ENCODE peak calls at places on chromosomes 16 and 17, in ten cellular contexts. N, F, Q, B, C, D, V, J, A and U are unnamed samples.

GRCh38 chr16:71432906-71433305 is 8.9 kb downstream of the TLE7 start:
- DNase-seq in N (no peak), F (no peak), Q (no peak), B (no peak), C (no peak), D (no peak), V (no peak), J (no peak), A (peak), U (no peak)

GRCh38 chr17:4708436-4708835 is 2.0 kb upstream of the ARRB2 start:
- DNase-seq in N (peak), F (no peak), Q (no peak), B (peak), C (peak), D (peak), V (no peak), J (no peak), A (no peak), U (no peak)

GRCh38 chr17:19756551-19756950 is 8.5 kb upstream of the ALDH3A1 start:
- DNase-seq in N (no peak), F (no peak), Q (no peak), B (no peak), C (no peak), D (no peak), V (no peak), J (no peak), A (peak), U (no peak)

GRCh38 chr17:73343168-73343634 is 31.4 kb upstream of the CDC42EP4 start:
- DNase-seq in N (no peak), F (peak), Q (peak), B (no peak), C (no peak), D (no peak), V (peak), J (peak), A (no peak), U (peak)

GRCh38 chr17:79738643-79739042 is 7.9 kb downstream of the ENPP7 start:
- DNase-seq in N (no peak), F (no peak), Q (no peak), B (no peak), C (no peak), D (no peak), V (no peak), J (no peak), A (no peak), U (no peak)

GRCh38 chr17:63519972-63520882 is 2.9 kb upstream of the KCNH6 start:
- DNase-seq in N (no peak), F (no peak), Q (no peak), B (no peak), C (peak), D (no peak), V (no peak), J (no peak), A (no peak), U (peak)

GRCh38 chr16:15952265-15952711 is 2.9 kb downstream of the ABCC1 start:
- DNase-seq in N (no peak), F (no peak), Q (no peak), B (no peak), C (no peak), D (no peak), V (no peak), J (no peak), A (no peak), U (no peak)

GRCh38 chr16:14132696-14133048 is 61.6 kb downstream of the MRTFB start:
- DNase-seq in N (no peak), F (no peak), Q (no peak), B (no peak), C (no peak), D (no peak), V (peak), J (no peak), A (no peak), U (no peak)

GRCh38 chr16:66750279-66751134 is 902 bp downstream of the DYNC1LI2 start:
- DNase-seq in N (peak), F (no peak), Q (no peak), B (no peak), C (no peak), D (no peak), V (no peak), J (no peak), A (no peak), U (no peak)

GRCh38 chr16:66927012-66927436 is 1.7 kb upstream of the RRAD start:
- DNase-seq in N (peak), F (peak), Q (peak), B (no peak), C (no peak), D (no peak), V (peak), J (no peak), A (no peak), U (no peak)

GRCh38 chr17:57553525-57553924 is 191.6 kb downstream of the CCDC182 start:
- DNase-seq in N (no peak), F (peak), Q (no peak), B (no peak), C (no peak), D (no peak), V (peak), J (no peak), A (no peak), U (no peak)

GRCh38 chr16:88687254-88687576 is 908 bp upstream of the SNAI3 start:
- DNase-seq in N (no peak), F (no peak), Q (no peak), B (no peak), C (no peak), D (no peak), V (no peak), J (no peak), A (peak), U (no peak)

GRCh38 chr17:50129946-50130777 is at the start of gene SAMD14:
- DNase-seq in N (no peak), F (no peak), Q (no peak), B (peak), C (peak), D (peak), V (no peak), J (no peak), A (no peak), U (no peak)

GRCh38 chr17:51650202-51650601 is 389.9 kb downstream of the UTP18 start:
- DNase-seq in N (no peak), F (no peak), Q (no peak), B (no peak), C (no peak), D (no peak), V (no peak), J (no peak), A (no peak), U (no peak)

GRCh38 chr17:40317345-40317873 is 8.4 kb downstream of the RARA start:
- DNase-seq in N (peak), F (no peak), Q (peak), B (peak), C (no peak), D (no peak), V (peak), J (no peak), A (peak), U (no peak)

GRCh38 chr17:80035687-80035936 is at the start of gene TBC1D16:
- DNase-seq in N (no peak), F (no peak), Q (no peak), B (no peak), C (no peak), D (peak), V (no peak), J (no peak), A (no peak), U (no peak)

GRCh38 chr17:31869031-31869430 is 10.0 kb upstream of the COPRS start:
- DNase-seq in N (no peak), F (no peak), Q (peak), B (no peak), C (no peak), D (no peak), V (no peak), J (no peak), A (no peak), U (no peak)

GRCh38 chr17:34598161-34598776 is 18.9 kb downstream of the TMEM132E start:
- DNase-seq in N (no peak), F (no peak), Q (no peak), B (no peak), C (peak), D (no peak), V (no peak), J (no peak), A (no peak), U (no peak)